ENCODE peak calls at places on chromosomes 13 and 19, in nine cellular contexts. One of them, this sample, is unnamed.

GRCh38 chr13:52845766-52846566 is 2.5 kb downstream of the PCDH8 start:
- DNase-seq in fibroblast of mammary gland: no peak
- DNase-seq in Caco-2: no peak
- DNase-seq in brain microvascular endothelial cell: no peak
- DNase-seq in bronchial epithelial cell: no peak
- DNase-seq in body of pancreas: peak
- DNase-seq in PC-3: no peak
- DNase-seq in BJ: no peak
- DNase-seq in psoas muscle: peak
- DNase-seq in this sample: peak

GRCh38 chr19:49847731-49848696 is 2.9 kb upstream of the PTOV1 start:
- DNase-seq in brain microvascular endothelial cell: peak
- DNase-seq in PC-3: peak
- DNase-seq in BJ: peak
- DNase-seq in Caco-2: no peak
- DNase-seq in fibroblast of mammary gland: peak
- DNase-seq in bronchial epithelial cell: peak
- DNase-seq in psoas muscle: no peak
- DNase-seq in body of pancreas: peak
- DNase-seq in this sample: peak

GRCh38 chr13:28429685-28430290 is 65.1 kb downstream of the FLT1 start:
- DNase-seq in brain microvascular endothelial cell: no peak
- DNase-seq in Caco-2: no peak
- DNase-seq in BJ: no peak
- DNase-seq in fibroblast of mammary gland: no peak
- DNase-seq in psoas muscle: no peak
- DNase-seq in bronchial epithelial cell: no peak
- DNase-seq in body of pancreas: no peak
- DNase-seq in PC-3: no peak
- DNase-seq in this sample: no peak

GRCh38 chr19:33828266-33829075 is 31.8 kb downstream of the KCTD15 start:
- DNase-seq in PC-3: no peak
- DNase-seq in Caco-2: no peak
- DNase-seq in fibroblast of mammary gland: no peak
- DNase-seq in BJ: no peak
- DNase-seq in brain microvascular endothelial cell: no peak
- DNase-seq in bronchial epithelial cell: no peak
- DNase-seq in body of pancreas: no peak
- DNase-seq in psoas muscle: no peak
- DNase-seq in this sample: no peak

GRCh38 chr13:44816701-44817684 is 172.3 kb downstream of the NUFIP1 start:
- DNase-seq in fibroblast of mammary gland: peak
- DNase-seq in brain microvascular endothelial cell: peak
- DNase-seq in bronchial epithelial cell: peak
- DNase-seq in PC-3: peak
- DNase-seq in BJ: no peak
- DNase-seq in Caco-2: no peak
- DNase-seq in body of pancreas: no peak
- DNase-seq in psoas muscle: no peak
- DNase-seq in this sample: peak

GRCh38 chr19:7914598-7915045 is at the start of gene TGFBR3L:
- DNase-seq in brain microvascular endothelial cell: no peak
- DNase-seq in body of pancreas: no peak
- DNase-seq in BJ: no peak
- DNase-seq in fibroblast of mammary gland: no peak
- DNase-seq in bronchial epithelial cell: no peak
- DNase-seq in psoas muscle: peak
- DNase-seq in PC-3: no peak
- DNase-seq in Caco-2: no peak
- DNase-seq in this sample: no peak

GRCh38 chr13:31052478-31052877 is 109.2 kb downstream of the HSPH1 start:
- DNase-seq in BJ: no peak
- DNase-seq in bronchial epithelial cell: no peak
- DNase-seq in brain microvascular endothelial cell: no peak
- DNase-seq in PC-3: no peak
- DNase-seq in psoas muscle: no peak
- DNase-seq in body of pancreas: no peak
- DNase-seq in Caco-2: no peak
- DNase-seq in fibroblast of mammary gland: no peak
- DNase-seq in this sample: no peak

GRCh38 chr13:38602261-38602660 is 84.6 kb upstream of the FREM2 start:
- DNase-seq in Caco-2: no peak
- DNase-seq in psoas muscle: no peak
- DNase-seq in bronchial epithelial cell: peak
- DNase-seq in body of pancreas: no peak
- DNase-seq in brain microvascular endothelial cell: peak
- DNase-seq in BJ: no peak
- DNase-seq in PC-3: peak
- DNase-seq in fibroblast of mammary gland: peak
- DNase-seq in this sample: no peak

GRCh38 chr19:4064551-4065260 is 2.0 kb downstream of the ZBTB7A start:
- DNase-seq in fibroblast of mammary gland: peak
- DNase-seq in body of pancreas: peak
- DNase-seq in PC-3: no peak
- DNase-seq in Caco-2: peak
- DNase-seq in psoas muscle: peak
- DNase-seq in BJ: no peak
- DNase-seq in brain microvascular endothelial cell: no peak
- DNase-seq in bronchial epithelial cell: no peak
- DNase-seq in this sample: no peak

GRCh38 chr13:113582841-113583631 is 1.5 kb upstream of the TFDP1 start:
- DNase-seq in BJ: no peak
- DNase-seq in fibroblast of mammary gland: peak
- DNase-seq in PC-3: no peak
- DNase-seq in bronchial epithelial cell: no peak
- DNase-seq in Caco-2: no peak
- DNase-seq in brain microvascular endothelial cell: no peak
- DNase-seq in body of pancreas: no peak
- DNase-seq in psoas muscle: no peak
- DNase-seq in this sample: no peak

GRCh38 chr13:38781539-38781938 is 94.7 kb downstream of the FREM2 start:
- DNase-seq in brain microvascular endothelial cell: no peak
- DNase-seq in fibroblast of mammary gland: no peak
- DNase-seq in BJ: no peak
- DNase-seq in body of pancreas: no peak
- DNase-seq in PC-3: no peak
- DNase-seq in bronchial epithelial cell: no peak
- DNase-seq in Caco-2: no peak
- DNase-seq in psoas muscle: no peak
- DNase-seq in this sample: no peak

GRCh38 chr13:70849267-70849666 is 741.0 kb upstream of the KLHL1 start:
- DNase-seq in brain microvascular endothelial cell: no peak
- DNase-seq in PC-3: peak
- DNase-seq in Caco-2: no peak
- DNase-seq in body of pancreas: no peak
- DNase-seq in BJ: no peak
- DNase-seq in fibroblast of mammary gland: no peak
- DNase-seq in psoas muscle: no peak
- DNase-seq in bronchial epithelial cell: no peak
- DNase-seq in this sample: no peak

GRCh38 chr13:59641261-59641660 is 522.5 kb downstream of the DIAPH3 start:
- DNase-seq in bronchial epithelial cell: no peak
- DNase-seq in PC-3: peak
- DNase-seq in body of pancreas: no peak
- DNase-seq in brain microvascular endothelial cell: no peak
- DNase-seq in Caco-2: no peak
- DNase-seq in BJ: no peak
- DNase-seq in fibroblast of mammary gland: no peak
- DNase-seq in psoas muscle: no peak
- DNase-seq in this sample: no peak

GRCh38 chr13:68056816-68057710 is 826.9 kb upstream of the PCDH9 start:
- DNase-seq in PC-3: peak
- DNase-seq in Caco-2: no peak
- DNase-seq in BJ: no peak
- DNase-seq in body of pancreas: peak
- DNase-seq in fibroblast of mammary gland: peak
- DNase-seq in psoas muscle: no peak
- DNase-seq in bronchial epithelial cell: peak
- DNase-seq in brain microvascular endothelial cell: peak
- DNase-seq in this sample: no peak

GRCh38 chr19:12141405-12141736 is 1.2 kb upstream of the ZNF20 start:
- DNase-seq in BJ: no peak
- DNase-seq in bronchial epithelial cell: no peak
- DNase-seq in body of pancreas: no peak
- DNase-seq in brain microvascular endothelial cell: no peak
- DNase-seq in fibroblast of mammary gland: no peak
- DNase-seq in Caco-2: no peak
- DNase-seq in PC-3: no peak
- DNase-seq in psoas muscle: no peak
- DNase-seq in this sample: no peak
- TF ChIP-seq CTCF in BJ: no peak
- TF ChIP-seq CTCF in bronchial epithelial cell: no peak
- TF ChIP-seq CTCF in body of pancreas: no peak
- TF ChIP-seq CTCF in brain microvascular endothelial cell: no peak
- TF ChIP-seq CTCF in fibroblast of mammary gland: no peak
- TF ChIP-seq CTCF in Caco-2: no peak
- TF ChIP-seq CTCF in PC-3: no peak
- TF ChIP-seq CTCF in psoas muscle: no peak
- TF ChIP-seq CTCF in this sample: no peak

GRCh38 chr19:54470991-54471782 is 1.9 kb downstream of the CDC42EP5 start:
- DNase-seq in fibroblast of mammary gland: no peak
- DNase-seq in BJ: no peak
- DNase-seq in psoas muscle: peak
- DNase-seq in bronchial epithelial cell: no peak
- DNase-seq in Caco-2: peak
- DNase-seq in body of pancreas: peak
- DNase-seq in brain microvascular endothelial cell: no peak
- DNase-seq in PC-3: no peak
- DNase-seq in this sample: no peak

GRCh38 chr19:54470276-54470887 is 2.7 kb downstream of the CDC42EP5 start:
- DNase-seq in BJ: no peak
- DNase-seq in fibroblast of mammary gland: no peak
- DNase-seq in bronchial epithelial cell: no peak
- DNase-seq in body of pancreas: no peak
- DNase-seq in brain microvascular endothelial cell: no peak
- DNase-seq in Caco-2: no peak
- DNase-seq in PC-3: no peak
- DNase-seq in psoas muscle: no peak
- DNase-seq in this sample: no peak

GRCh38 chr19:54473071-54473941 is at the start of gene CDC42EP5:
- DNase-seq in PC-3: no peak
- DNase-seq in psoas muscle: peak
- DNase-seq in BJ: peak
- DNase-seq in Caco-2: peak
- DNase-seq in fibroblast of mammary gland: peak
- DNase-seq in brain microvascular endothelial cell: peak
- DNase-seq in bronchial epithelial cell: peak
- DNase-seq in body of pancreas: peak
- DNase-seq in this sample: peak

GRCh38 chr19:54475706-54476105 is 2.6 kb upstream of the CDC42EP5 start:
- DNase-seq in bronchial epithelial cell: no peak
- DNase-seq in psoas muscle: no peak
- DNase-seq in fibroblast of mammary gland: no peak
- DNase-seq in Caco-2: no peak
- DNase-seq in brain microvascular endothelial cell: no peak
- DNase-seq in PC-3: no peak
- DNase-seq in body of pancreas: no peak
- DNase-seq in BJ: no peak
- DNase-seq in this sample: no peak

GRCh38 chr19:54473983-54474382 is 887 bp upstream of the CDC42EP5 start:
- DNase-seq in psoas muscle: no peak
- DNase-seq in body of pancreas: no peak
- DNase-seq in bronchial epithelial cell: no peak
- DNase-seq in BJ: no peak
- DNase-seq in PC-3: no peak
- DNase-seq in fibroblast of mammary gland: no peak
- DNase-seq in brain microvascular endothelial cell: no peak
- DNase-seq in Caco-2: no peak
- DNase-seq in this sample: no peak
- H3K4me3 ChIP-seq in psoas muscle: no peak
- H3K4me3 ChIP-seq in body of pancreas: no peak
- H3K4me3 ChIP-seq in bronchial epithelial cell: no peak
- H3K4me3 ChIP-seq in BJ: no peak
- H3K4me3 ChIP-seq in PC-3: no peak
- H3K4me3 ChIP-seq in fibroblast of mammary gland: no peak
- H3K4me3 ChIP-seq in brain microvascular endothelial cell: no peak
- H3K4me3 ChIP-seq in Caco-2: no peak
- H3K4me3 ChIP-seq in this sample: no peak

DNA sequence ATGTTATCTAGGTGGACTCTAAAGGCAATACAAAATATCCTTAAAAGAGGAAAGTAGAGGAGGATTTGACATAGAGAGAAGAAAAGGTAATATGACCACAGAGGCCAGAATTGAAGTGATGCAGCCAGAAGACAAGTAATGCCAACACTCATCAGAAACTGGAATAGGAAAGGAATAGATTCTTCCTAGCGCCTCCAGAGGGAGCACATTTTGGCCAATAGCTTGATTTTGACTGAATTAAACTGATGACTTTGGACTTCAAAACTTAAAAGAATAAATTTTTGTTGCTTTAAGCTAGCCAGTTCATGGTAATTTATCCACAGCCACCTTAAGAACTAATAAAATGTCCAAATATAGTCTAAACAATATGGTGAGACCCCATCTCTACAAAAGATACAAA is 1921.9 kb downstream of the OLFM4 start:
- DNase-seq in Caco-2: no peak
- DNase-seq in BJ: no peak
- DNase-seq in PC-3: no peak
- DNase-seq in body of pancreas: no peak
- DNase-seq in psoas muscle: no peak
- DNase-seq in fibroblast of mammary gland: no peak
- DNase-seq in bronchial epithelial cell: no peak
- DNase-seq in brain microvascular endothelial cell: no peak
- DNase-seq in this sample: no peak
- TF ChIP-seq CTCF in Caco-2: no peak
- TF ChIP-seq CTCF in BJ: no peak
- TF ChIP-seq CTCF in PC-3: peak
- TF ChIP-seq CTCF in body of pancreas: no peak
- TF ChIP-seq CTCF in psoas muscle: no peak
- TF ChIP-seq CTCF in fibroblast of mammary gland: no peak
- TF ChIP-seq CTCF in bronchial epithelial cell: no peak
- TF ChIP-seq CTCF in brain microvascular endothelial cell: no peak
- TF ChIP-seq CTCF in this sample: no peak

GRCh38 chr19:58055483-58055874 is 3.6 kb upstream of the ZNF135 start:
- DNase-seq in BJ: no peak
- DNase-seq in brain microvascular endothelial cell: no peak
- DNase-seq in bronchial epithelial cell: no peak
- DNase-seq in Caco-2: no peak
- DNase-seq in psoas muscle: no peak
- DNase-seq in PC-3: no peak
- DNase-seq in body of pancreas: no peak
- DNase-seq in fibroblast of mammary gland: no peak
- DNase-seq in this sample: peak
- H3K4me3 ChIP-seq in BJ: no peak
- H3K4me3 ChIP-seq in brain microvascular endothelial cell: no peak
- H3K4me3 ChIP-seq in bronchial epithelial cell: no peak
- H3K4me3 ChIP-seq in Caco-2: no peak
- H3K4me3 ChIP-seq in psoas muscle: peak
- H3K4me3 ChIP-seq in PC-3: no peak
- H3K4me3 ChIP-seq in body of pancreas: no peak
- H3K4me3 ChIP-seq in fibroblast of mammary gland: no peak
- H3K4me3 ChIP-seq in this sample: no peak

DNA sequence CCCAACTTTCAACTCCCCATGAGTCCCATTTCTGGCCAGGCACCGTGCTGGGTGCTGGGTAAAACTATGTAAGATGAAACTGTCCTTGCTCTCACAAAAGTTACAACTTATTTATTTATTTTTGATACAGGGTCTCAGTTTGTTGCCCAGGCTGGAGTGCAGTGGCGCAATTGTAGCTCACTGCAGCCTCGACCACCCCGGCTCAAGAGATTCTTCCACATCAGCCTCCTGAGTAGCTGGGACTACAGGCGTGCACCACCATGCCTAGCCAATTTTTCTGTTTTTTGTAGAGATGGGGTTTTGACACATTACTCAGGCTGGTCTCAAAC is 12.9 kb upstream of the CADM4 start:
- DNase-seq in bronchial epithelial cell: no peak
- DNase-seq in BJ: no peak
- DNase-seq in PC-3: no peak
- DNase-seq in brain microvascular endothelial cell: no peak
- DNase-seq in fibroblast of mammary gland: no peak
- DNase-seq in Caco-2: no peak
- DNase-seq in body of pancreas: no peak
- DNase-seq in psoas muscle: no peak
- DNase-seq in this sample: no peak
- TF ChIP-seq CTCF in bronchial epithelial cell: no peak
- TF ChIP-seq CTCF in BJ: no peak
- TF ChIP-seq CTCF in PC-3: no peak
- TF ChIP-seq CTCF in brain microvascular endothelial cell: no peak
- TF ChIP-seq CTCF in fibroblast of mammary gland: no peak
- TF ChIP-seq CTCF in Caco-2: no peak
- TF ChIP-seq CTCF in body of pancreas: no peak
- TF ChIP-seq CTCF in psoas muscle: no peak
- TF ChIP-seq CTCF in this sample: no peak

This sample was measured in foreskin fibroblast.